ENCODE peak calls at places on chromosomes 2 and 18, in six cellular contexts. B, S, O, W, N and P are unnamed samples.

GRCh38 chr2:201216918-201217317 is 34.0 kb downstream of the CASP10 start:
- DNase-seq in B (no peak), S (no peak), O (no peak), W (no peak), N (no peak), P (no peak)

GRCh38 chr2:208320686-208321085 is 54.6 kb downstream of the PIKFYVE start:
- DNase-seq in B (peak), S (no peak), O (no peak), W (no peak), N (peak), P (no peak)

GRCh38 chr18:64717026-64717425 is 568.1 kb upstream of the LINC00305 start:
- DNase-seq in B (no peak), S (no peak), O (no peak), W (no peak), N (no peak), P (no peak)

GRCh38 chr2:191922736-191923651 is 76.1 kb upstream of the CAVIN2 start:
- DNase-seq in B (no peak), S (no peak), O (no peak), W (no peak), N (no peak), P (no peak)

GRCh38 chr18:48488388-48488850 is 50.4 kb upstream of the CTIF start:
- DNase-seq in B (no peak), S (no peak), O (no peak), W (no peak), N (peak), P (peak)

GRCh38 chr18:23433360-23433759 is 19.7 kb upstream of the RIOK3 start:
- DNase-seq in B (no peak), S (no peak), O (no peak), W (no peak), N (no peak), P (no peak)

GRCh38 chr2:203427061-203427460 is 98.9 kb downstream of the ABI2 start:
- DNase-seq in B (no peak), S (no peak), O (no peak), W (no peak), N (no peak), P (peak)

GRCh38 chr2:236545248-236545658 is 24.4 kb upstream of the ACKR3 start:
- DNase-seq in B (no peak), S (no peak), O (no peak), W (no peak), N (no peak), P (no peak)

GRCh38 chr2:107412209-107412904 is 414.3 kb upstream of the RGPD4 start:
- DNase-seq in B (no peak), S (no peak), O (no peak), W (no peak), N (no peak), P (no peak)

GRCh38 chr2:234363011-234363487 is 133.8 kb downstream of the ARL4C start:
- DNase-seq in B (no peak), S (no peak), O (peak), W (no peak), N (no peak), P (peak)

GRCh38 chr2:69499966-69500365 is 62.7 kb upstream of the NFU1 start:
- DNase-seq in B (no peak), S (no peak), O (no peak), W (no peak), N (no peak), P (no peak)

GRCh38 chr18:33440384-33441043 is at the start of gene CCDC178:
- DNase-seq in B (peak), S (peak), O (peak), W (no peak), N (peak), P (no peak)